ENCODE peak calls at places on chromosomes 3 and 15, in five cellular contexts. One of them, this sample, is unnamed.

GRCh38 chr3:57691411-57692133 is 1.3 kb downstream of the DENND6A start:
- DNase-seq in stimulated activated CD4-positive, alpha-beta T cell treated with anti-CD3 and anti-CD28 coated beads, Interleukin-4, amount 100 ng/mL, for 24 hours: peak; percentile 7
- DNase-seq in fibroblast of pulmonary artery: peak; percentile 5
- DNase-seq in T-helper 2 cell: no peak
- DNase-seq in AG10803: no peak
- DNase-seq in this sample: no peak

GRCh38 chr15:77599899-77600298 is 32.8 kb downstream of the LINGO1 start:
- DNase-seq in stimulated activated CD4-positive, alpha-beta T cell treated with anti-CD3 and anti-CD28 coated beads, Interleukin-4, amount 100 ng/mL, for 24 hours: no peak
- DNase-seq in fibroblast of pulmonary artery: peak; percentile 50
- DNase-seq in T-helper 2 cell: no peak
- DNase-seq in AG10803: no peak
- DNase-seq in this sample: no peak

GRCh38 chr15:20356444-20357138 is 185.0 kb downstream of the GOLGA6L6 start:
- DNase-seq in stimulated activated CD4-positive, alpha-beta T cell treated with anti-CD3 and anti-CD28 coated beads, Interleukin-4, amount 100 ng/mL, for 24 hours: peak; percentile 87
- DNase-seq in fibroblast of pulmonary artery: peak; percentile 20
- DNase-seq in T-helper 2 cell: peak; percentile 73
- DNase-seq in AG10803: no peak
- DNase-seq in this sample: peak; percentile 95

GRCh38 chr3:4467522-4467867 is 426 bp upstream of the SUMF1 start:
- DNase-seq in stimulated activated CD4-positive, alpha-beta T cell treated with anti-CD3 and anti-CD28 coated beads, Interleukin-4, amount 100 ng/mL, for 24 hours: no peak
- DNase-seq in fibroblast of pulmonary artery: no peak
- DNase-seq in T-helper 2 cell: no peak
- DNase-seq in AG10803: no peak
- DNase-seq in this sample: no peak

GRCh38 chr3:125110876-125111480 is 55.2 kb upstream of the HEG1 start:
- DNase-seq in stimulated activated CD4-positive, alpha-beta T cell treated with anti-CD3 and anti-CD28 coated beads, Interleukin-4, amount 100 ng/mL, for 24 hours: no peak
- DNase-seq in fibroblast of pulmonary artery: no peak
- DNase-seq in T-helper 2 cell: no peak
- DNase-seq in AG10803: no peak
- DNase-seq in this sample: peak; percentile 66

GRCh38 chr3:112699436-112699978 is 58.6 kb upstream of the CCDC80 start:
- DNase-seq in stimulated activated CD4-positive, alpha-beta T cell treated with anti-CD3 and anti-CD28 coated beads, Interleukin-4, amount 100 ng/mL, for 24 hours: no peak
- DNase-seq in fibroblast of pulmonary artery: peak; percentile 48
- DNase-seq in T-helper 2 cell: no peak
- DNase-seq in AG10803: peak; percentile 88
- DNase-seq in this sample: peak; percentile 52

GRCh38 chr15:56199038-56199437 is 44.6 kb downstream of the RFX7 start:
- DNase-seq in stimulated activated CD4-positive, alpha-beta T cell treated with anti-CD3 and anti-CD28 coated beads, Interleukin-4, amount 100 ng/mL, for 24 hours: no peak
- DNase-seq in fibroblast of pulmonary artery: no peak
- DNase-seq in T-helper 2 cell: no peak
- DNase-seq in AG10803: no peak
- DNase-seq in this sample: no peak

GRCh38 chr15:42138411-42138810 is 18.0 kb downstream of the PLA2G4F start:
- DNase-seq in stimulated activated CD4-positive, alpha-beta T cell treated with anti-CD3 and anti-CD28 coated beads, Interleukin-4, amount 100 ng/mL, for 24 hours: no peak
- DNase-seq in fibroblast of pulmonary artery: no peak
- DNase-seq in T-helper 2 cell: no peak
- DNase-seq in AG10803: no peak
- DNase-seq in this sample: no peak

GRCh38 chr15:67865331-67865730 is 25.5 kb upstream of the RNU6-1 start:
- DNase-seq in stimulated activated CD4-positive, alpha-beta T cell treated with anti-CD3 and anti-CD28 coated beads, Interleukin-4, amount 100 ng/mL, for 24 hours: no peak
- DNase-seq in fibroblast of pulmonary artery: no peak
- DNase-seq in T-helper 2 cell: no peak
- DNase-seq in AG10803: no peak
- DNase-seq in this sample: peak; percentile 72

GRCh38 chr3:11140054-11140712 is 14.1 kb upstream of the HRH1 start:
- DNase-seq in stimulated activated CD4-positive, alpha-beta T cell treated with anti-CD3 and anti-CD28 coated beads, Interleukin-4, amount 100 ng/mL, for 24 hours: no peak
- DNase-seq in fibroblast of pulmonary artery: peak; percentile 20
- DNase-seq in T-helper 2 cell: no peak
- DNase-seq in AG10803: no peak
- DNase-seq in this sample: no peak

GRCh38 chr3:33718595-33718907 is 497 bp upstream of the CLASP2 start:
- DNase-seq in stimulated activated CD4-positive, alpha-beta T cell treated with anti-CD3 and anti-CD28 coated beads, Interleukin-4, amount 100 ng/mL, for 24 hours: no peak
- DNase-seq in fibroblast of pulmonary artery: no peak
- DNase-seq in T-helper 2 cell: no peak
- DNase-seq in AG10803: no peak
- DNase-seq in this sample: peak; percentile 23

GRCh38 chr3:186099178-186099577 is 9.7 kb downstream of the ETV5 start:
- DNase-seq in stimulated activated CD4-positive, alpha-beta T cell treated with anti-CD3 and anti-CD28 coated beads, Interleukin-4, amount 100 ng/mL, for 24 hours: no peak
- DNase-seq in fibroblast of pulmonary artery: peak; percentile 77
- DNase-seq in T-helper 2 cell: no peak
- DNase-seq in AG10803: peak; percentile 82
- DNase-seq in this sample: peak; percentile 86

This sample was measured in osteoblast.